ENCODE peak calls at places on chromosome 7, in nine cellular contexts. One of them, this sample, is unnamed.

GRCh38 chr7:158782638-158783490 is 46.4 kb downstream of the ESYT2 start:
- DNase-seq in hippocampal formation: no peak
- DNase-seq in AG10803: peak; percentile 37
- DNase-seq in glomerular endothelial cell: peak; percentile 36
- DNase-seq in T-cell: no peak
- DNase-seq in effector CD8-positive, alpha-beta T cell: no peak
- DNase-seq in ecto neural progenitor cell: no peak
- DNase-seq in hypothalamus: no peak
- DNase-seq in amniotic stem cell: no peak
- DNase-seq in this sample: no peak

GRCh38 chr7:70634610-70635068 is 497.3 kb upstream of the GALNT17 start:
- DNase-seq in hippocampal formation: no peak
- DNase-seq in AG10803: peak; percentile 81
- DNase-seq in glomerular endothelial cell: no peak
- DNase-seq in T-cell: no peak
- DNase-seq in effector CD8-positive, alpha-beta T cell: no peak
- DNase-seq in ecto neural progenitor cell: no peak
- DNase-seq in hypothalamus: no peak
- DNase-seq in amniotic stem cell: peak; percentile 17
- DNase-seq in this sample: no peak

GRCh38 chr7:68439897-68440296 is 1158.4 kb upstream of the AUTS2 start:
- DNase-seq in hippocampal formation: no peak
- DNase-seq in AG10803: no peak
- DNase-seq in glomerular endothelial cell: no peak
- DNase-seq in T-cell: no peak
- DNase-seq in effector CD8-positive, alpha-beta T cell: no peak
- DNase-seq in ecto neural progenitor cell: no peak
- DNase-seq in hypothalamus: no peak
- DNase-seq in amniotic stem cell: no peak
- DNase-seq in this sample: no peak

GRCh38 chr7:148700693-148701092 is 2.0 kb downstream of the CUL1 start:
- DNase-seq in hippocampal formation: no peak
- DNase-seq in AG10803: peak; percentile 44
- DNase-seq in glomerular endothelial cell: no peak
- DNase-seq in T-cell: peak; percentile 45
- DNase-seq in effector CD8-positive, alpha-beta T cell: peak; percentile 23
- DNase-seq in ecto neural progenitor cell: no peak
- DNase-seq in hypothalamus: no peak
- DNase-seq in amniotic stem cell: no peak
- DNase-seq in this sample: no peak

GRCh38 chr7:137879357-137880158 is 32.8 kb upstream of the DGKI start:
- DNase-seq in hippocampal formation: no peak
- DNase-seq in AG10803: peak; percentile 65
- DNase-seq in glomerular endothelial cell: no peak
- DNase-seq in T-cell: no peak
- DNase-seq in effector CD8-positive, alpha-beta T cell: no peak
- DNase-seq in ecto neural progenitor cell: peak; percentile 54
- DNase-seq in hypothalamus: no peak
- DNase-seq in amniotic stem cell: no peak
- DNase-seq in this sample: no peak

GRCh38 chr7:23383225-23383624 is 84.1 kb downstream of the MALSU1 start:
- DNase-seq in hippocampal formation: no peak
- DNase-seq in AG10803: peak; percentile 15
- DNase-seq in glomerular endothelial cell: no peak
- DNase-seq in T-cell: no peak
- DNase-seq in effector CD8-positive, alpha-beta T cell: no peak
- DNase-seq in ecto neural progenitor cell: no peak
- DNase-seq in hypothalamus: no peak
- DNase-seq in amniotic stem cell: no peak
- DNase-seq in this sample: no peak

GRCh38 chr7:130804156-130804708 is 70.2 kb upstream of the KLF14 start:
- DNase-seq in hippocampal formation: no peak
- DNase-seq in AG10803: peak; percentile 42
- DNase-seq in glomerular endothelial cell: no peak
- DNase-seq in T-cell: no peak
- DNase-seq in effector CD8-positive, alpha-beta T cell: no peak
- DNase-seq in ecto neural progenitor cell: no peak
- DNase-seq in hypothalamus: no peak
- DNase-seq in amniotic stem cell: no peak
- DNase-seq in this sample: no peak

GRCh38 chr7:47782022-47782421 is 166.2 kb downstream of the PKD1L1 start:
- DNase-seq in hippocampal formation: no peak
- DNase-seq in AG10803: peak; percentile 81
- DNase-seq in glomerular endothelial cell: no peak
- DNase-seq in T-cell: no peak
- DNase-seq in effector CD8-positive, alpha-beta T cell: no peak
- DNase-seq in ecto neural progenitor cell: no peak
- DNase-seq in hypothalamus: no peak
- DNase-seq in amniotic stem cell: no peak
- DNase-seq in this sample: no peak

GRCh38 chr7:11841657-11842056 is 9.7 kb upstream of the THSD7A start:
- DNase-seq in hippocampal formation: no peak
- DNase-seq in AG10803: no peak
- DNase-seq in glomerular endothelial cell: no peak
- DNase-seq in T-cell: no peak
- DNase-seq in effector CD8-positive, alpha-beta T cell: no peak
- DNase-seq in ecto neural progenitor cell: no peak
- DNase-seq in hypothalamus: no peak
- DNase-seq in amniotic stem cell: no peak
- DNase-seq in this sample: no peak

GRCh38 chr7:17299477-17299991 is 1.1 kb downstream of the AHR start:
- DNase-seq in hippocampal formation: peak; percentile 48
- DNase-seq in AG10803: no peak
- DNase-seq in glomerular endothelial cell: no peak
- DNase-seq in T-cell: no peak
- DNase-seq in effector CD8-positive, alpha-beta T cell: no peak
- DNase-seq in ecto neural progenitor cell: no peak
- DNase-seq in hypothalamus: no peak
- DNase-seq in amniotic stem cell: no peak
- DNase-seq in this sample: no peak

GRCh38 chr7:93160410-93160809 is 12.2 kb upstream of the SAMD9L start:
- DNase-seq in hippocampal formation: no peak
- DNase-seq in AG10803: no peak
- DNase-seq in glomerular endothelial cell: no peak
- DNase-seq in T-cell: no peak
- DNase-seq in effector CD8-positive, alpha-beta T cell: no peak
- DNase-seq in ecto neural progenitor cell: no peak
- DNase-seq in hypothalamus: no peak
- DNase-seq in amniotic stem cell: no peak
- DNase-seq in this sample: no peak

GRCh38 chr7:92586403-92586802 is 3.8 kb downstream of the FAM133B start:
- DNase-seq in hippocampal formation: no peak
- DNase-seq in AG10803: peak; percentile 48
- DNase-seq in glomerular endothelial cell: no peak
- DNase-seq in T-cell: no peak
- DNase-seq in effector CD8-positive, alpha-beta T cell: no peak
- DNase-seq in ecto neural progenitor cell: no peak
- DNase-seq in hypothalamus: no peak
- DNase-seq in amniotic stem cell: no peak
- DNase-seq in this sample: no peak

GRCh38 chr7:144508702-144509101 is 105.2 kb upstream of the NOBOX start:
- DNase-seq in hippocampal formation: no peak
- DNase-seq in AG10803: no peak
- DNase-seq in glomerular endothelial cell: no peak
- DNase-seq in T-cell: no peak
- DNase-seq in effector CD8-positive, alpha-beta T cell: no peak
- DNase-seq in ecto neural progenitor cell: no peak
- DNase-seq in hypothalamus: no peak
- DNase-seq in amniotic stem cell: no peak
- DNase-seq in this sample: no peak

GRCh38 chr7:30310674-30311362 is 26.4 kb downstream of the ZNRF2 start:
- DNase-seq in hippocampal formation: no peak
- DNase-seq in AG10803: no peak
- DNase-seq in glomerular endothelial cell: no peak
- DNase-seq in T-cell: no peak
- DNase-seq in effector CD8-positive, alpha-beta T cell: no peak
- DNase-seq in ecto neural progenitor cell: no peak
- DNase-seq in hypothalamus: no peak
- DNase-seq in amniotic stem cell: no peak
- DNase-seq in this sample: no peak

GRCh38 chr7:2632717-2633537 is 1.1 kb downstream of the TTYH3 start:
- DNase-seq in hippocampal formation: no peak
- DNase-seq in AG10803: peak; percentile 64
- DNase-seq in glomerular endothelial cell: no peak
- DNase-seq in T-cell: no peak
- DNase-seq in effector CD8-positive, alpha-beta T cell: peak; percentile 27
- DNase-seq in ecto neural progenitor cell: no peak
- DNase-seq in hypothalamus: peak; percentile 40
- DNase-seq in amniotic stem cell: no peak
- DNase-seq in this sample: peak; percentile 69

GRCh38 chr7:10721289-10721688 is 252.4 kb upstream of the PHF14 start:
- DNase-seq in hippocampal formation: no peak
- DNase-seq in AG10803: no peak
- DNase-seq in glomerular endothelial cell: no peak
- DNase-seq in T-cell: no peak
- DNase-seq in effector CD8-positive, alpha-beta T cell: no peak
- DNase-seq in ecto neural progenitor cell: no peak
- DNase-seq in hypothalamus: no peak
- DNase-seq in amniotic stem cell: no peak
- DNase-seq in this sample: no peak